ENCODE peak calls at places on chromosomes 16 and 17, in seven cellular contexts. W is heart right ventricle, X is NCI-H345, I is neural crest cell, F is H7, T is HS-5, M is HAP-1. N is an unnamed sample.

GRCh38 chr16:81634380-81635121 is 144.5 kb upstream of the PLCG2 start:
- DNase-seq in W (no peak), X (peak), I (no peak), F (no peak), T (no peak), M (no peak), N (no peak)

GRCh38 chr17:81030726-81031570 is 4.0 kb upstream of the BAIAP2 start:
- DNase-seq in W (no peak), X (no peak), I (no peak), F (peak), T (no peak), M (no peak), N (no peak)

GRCh38 chr17:5931611-5932010 is 138.6 kb upstream of the WSCD1 start:
- DNase-seq in W (no peak), X (no peak), I (no peak), F (no peak), T (no peak), M (no peak), N (no peak)

GRCh38 chr16:55437627-55438026 is 41.4 kb upstream of the MMP2 start:
- DNase-seq in W (no peak), X (no peak), I (no peak), F (no peak), T (peak), M (no peak), N (no peak)

GRCh38 chr16:49528035-49528434 is 154.4 kb downstream of the C16orf78 start:
- DNase-seq in W (no peak), X (no peak), I (no peak), F (no peak), T (no peak), M (peak), N (no peak)

GRCh38 chr17:40069751-40070643 is 7.2 kb downstream of the THRA start:
- DNase-seq in W (peak), X (peak), I (no peak), F (peak), T (no peak), M (no peak), N (peak)

GRCh38 chr17:81609541-81610353 is 27.2 kb downstream of the NPLOC4 start:
- DNase-seq in W (peak), X (no peak), I (no peak), F (no peak), T (no peak), M (no peak), N (no peak)

GRCh38 chr17:81804559-81805399 is 829 bp downstream of the GCGR start:
- DNase-seq in W (no peak), X (no peak), I (no peak), F (peak), T (no peak), M (no peak), N (no peak)

GRCh38 chr16:4947722-4948503 is 10.2 kb upstream of the SEC14L5 start:
- DNase-seq in W (no peak), X (peak), I (no peak), F (peak), T (no peak), M (peak), N (peak)

GRCh38 chr17:78665952-78666920 is 89.0 kb upstream of the DNAH17 start:
- DNase-seq in W (no peak), X (no peak), I (no peak), F (no peak), T (no peak), M (no peak), N (no peak)

GRCh38 chr17:76670020-76670707 is 26.6 kb upstream of the ST6GALNAC1 start:
- DNase-seq in W (no peak), X (no peak), I (no peak), F (no peak), T (no peak), M (no peak), N (no peak)

GRCh38 chr16:89906141-89907025 is 12.3 kb upstream of the MC1R start:
- DNase-seq in W (no peak), X (no peak), I (no peak), F (no peak), T (no peak), M (no peak), N (no peak)

GRCh38 chr17:16999931-17000625 is 28.2 kb upstream of the TNFRSF13B start:
- DNase-seq in W (no peak), X (no peak), I (no peak), F (no peak), T (no peak), M (no peak), N (no peak)

GRCh38 chr16:46789499-46790414 is 41.2 kb downstream of the C16orf87 start:
- DNase-seq in W (peak), X (peak), I (peak), F (peak), T (no peak), M (no peak), N (peak)

GRCh38 chr16:22814330-22815105 is 556 bp downstream of the HS3ST2 start:
- DNase-seq in W (peak), X (no peak), I (no peak), F (peak), T (no peak), M (no peak), N (peak)

GRCh38 chr17:56948491-56948890 is 12.4 kb downstream of the COIL start:
- DNase-seq in W (no peak), X (no peak), I (no peak), F (no peak), T (no peak), M (no peak), N (no peak)

GRCh38 chr16:74713325-74713724 is 12.7 kb upstream of the MLKL start:
- DNase-seq in W (no peak), X (no peak), I (no peak), F (no peak), T (no peak), M (no peak), N (no peak)

GRCh38 chr16:10076037-10076436 is 106.2 kb downstream of the GRIN2A start:
- DNase-seq in W (no peak), X (no peak), I (no peak), F (no peak), T (no peak), M (no peak), N (no peak)

GRCh38 chr16:1443403-1443973 is 868 bp downstream of the CCDC154 start:
- DNase-seq in W (no peak), X (no peak), I (no peak), F (peak), T (no peak), M (no peak), N (no peak)

GRCh38 chr17:28527859-28528258 is 21.7 kb downstream of the FOXN1 start:
- DNase-seq in W (no peak), X (no peak), I (no peak), F (no peak), T (no peak), M (no peak), N (no peak)

GRCh38 chr17:77504652-77505459 is 364.1 kb downstream of the SEC14L1 start:
- DNase-seq in W (no peak), X (no peak), I (no peak), F (peak), T (no peak), M (no peak), N (no peak)

GRCh38 chr17:35713069-35713728 is 18.2 kb upstream of the RASL10B start:
- DNase-seq in W (no peak), X (no peak), I (no peak), F (no peak), T (peak), M (no peak), N (no peak)

GRCh38 chr17:74814453-74814852 is 38.3 kb upstream of the NAT9 start:
- DNase-seq in W (no peak), X (no peak), I (no peak), F (peak), T (no peak), M (no peak), N (no peak)

GRCh38 chr16:70770968-70771552 is 29.9 kb downstream of the VAC14 start:
- DNase-seq in W (peak), X (no peak), I (peak), F (peak), T (no peak), M (peak), N (peak)

GRCh38 chr17:55625516-55625915 is 97.1 kb downstream of the TMEM100 start:
- DNase-seq in W (no peak), X (no peak), I (no peak), F (no peak), T (no peak), M (no peak), N (no peak)

GRCh38 chr16:16096161-16096857 is 127.0 kb downstream of the ABCC6 start:
- DNase-seq in W (no peak), X (no peak), I (no peak), F (no peak), T (no peak), M (no peak), N (no peak)

GRCh38 chr17:41404024-41404651 is 6.7 kb upstream of the KRT31 start:
- DNase-seq in W (no peak), X (no peak), I (no peak), F (no peak), T (peak), M (no peak), N (peak)

GRCh38 chr16:29680180-29680598 is 1.2 kb downstream of the QPRT start:
- DNase-seq in W (no peak), X (no peak), I (no peak), F (no peak), T (no peak), M (no peak), N (no peak)

GRCh38 chr17:62787358-62787757 is 20.8 kb downstream of the MARCHF10 start:
- DNase-seq in W (no peak), X (no peak), I (no peak), F (no peak), T (peak), M (no peak), N (no peak)

GRCh38 chr16:77723108-77723514 is 797 bp downstream of the NUDT7 start:
- DNase-seq in W (peak), X (no peak), I (no peak), F (no peak), T (peak), M (no peak), N (no peak)

GRCh38 chr17:75319818-75320691 is 30.8 kb upstream of the SLC25A19 start:
- DNase-seq in W (no peak), X (no peak), I (no peak), F (no peak), T (peak), M (no peak), N (no peak)

GRCh38 chr17:82859431-82860403 is 19.9 kb upstream of the ZNF750 start:
- DNase-seq in W (no peak), X (no peak), I (peak), F (peak), T (no peak), M (no peak), N (peak)

GRCh38 chr16:57949595-57950238 is 21.2 kb downstream of the CNGB1 start:
- DNase-seq in W (no peak), X (no peak), I (no peak), F (no peak), T (no peak), M (no peak), N (no peak)

GRCh38 chr16:1053700-1054368 is 18.7 kb upstream of the SSTR5 start:
- DNase-seq in W (no peak), X (no peak), I (no peak), F (no peak), T (no peak), M (no peak), N (no peak)

GRCh38 chr16:1791943-1792812 is 1.3 kb downstream of the IGFALS start:
- DNase-seq in W (peak), X (no peak), I (no peak), F (peak), T (no peak), M (no peak), N (no peak)

GRCh38 chr17:58318065-58318481 is 10.5 kb downstream of the TSPOAP1 start:
- DNase-seq in W (no peak), X (no peak), I (no peak), F (peak), T (no peak), M (no peak), N (no peak)

GRCh38 chr17:73189417-73190099 is 3.3 kb upstream of the COG1 start:
- DNase-seq in W (no peak), X (peak), I (peak), F (peak), T (no peak), M (no peak), N (peak)

GRCh38 chr17:64040201-64040600 is 19.8 kb upstream of the ICAM2 start:
- DNase-seq in W (no peak), X (no peak), I (no peak), F (no peak), T (no peak), M (no peak), N (no peak)

GRCh38 chr17:66783656-66784381 is 51.1 kb upstream of the CACNG5 start:
- DNase-seq in W (no peak), X (no peak), I (no peak), F (peak), T (no peak), M (no peak), N (no peak)